ENCODE peak calls at places on chromosomes 2 and 18, in five cellular contexts. U is hepatic stellate cell, E is MG63, L is HS-27A, W is caudate nucleus. V is an unnamed sample.

GRCh38 chr2:226792155-226792871 is 7.3 kb downstream of the IRS1 start:
- DNase-seq in U (no peak), E (no peak), L (no peak), W (no peak), V (no peak)

GRCh38 chr2:98039085-98039756 is 43.5 kb upstream of the TMEM131 start:
- DNase-seq in U (no peak), E (no peak), L (no peak), W (no peak), V (no peak)

GRCh38 chr18:45976581-45977373 is 9.6 kb upstream of the EPG5 start:
- DNase-seq in U (no peak), E (no peak), L (no peak), W (no peak), V (no peak)

GRCh38 chr2:205903549-205904129 is 182.3 kb downstream of the INO80D start:
- DNase-seq in U (no peak), E (no peak), L (no peak), W (no peak), V (no peak)

GRCh38 chr2:75844651-75845050 is 133.9 kb upstream of the GCFC2 start:
- DNase-seq in U (no peak), E (no peak), L (no peak), W (no peak), V (no peak)

GRCh38 chr2:105498281-105498846 is 99.5 kb upstream of the FHL2 start:
- DNase-seq in U (no peak), E (no peak), L (no peak), W (no peak), V (no peak)

GRCh38 chr2:205695460-205695979 is 13.2 kb downstream of the NRP2 start:
- DNase-seq in U (no peak), E (no peak), L (no peak), W (no peak), V (no peak)

GRCh38 chr2:44075536-44075935 is 79.7 kb upstream of the LRPPRC start:
- DNase-seq in U (no peak), E (peak), L (no peak), W (peak), V (peak)

GRCh38 chr2:241126201-241126611 is 23.1 kb downstream of the PASK start:
- DNase-seq in U (no peak), E (no peak), L (no peak), W (no peak), V (no peak)

GRCh38 chr2:17517481-17518211 is 594 bp downstream of the RAD51AP2 start:
- DNase-seq in U (no peak), E (no peak), L (no peak), W (no peak), V (no peak)

GRCh38 chr2:149466635-149467034 is 120.9 kb downstream of the MMADHC start:
- DNase-seq in U (no peak), E (no peak), L (no peak), W (no peak), V (no peak)

GRCh38 chr2:188381614-188382013 is 89.9 kb downstream of the GULP1 start:
- DNase-seq in U (no peak), E (no peak), L (no peak), W (no peak), V (no peak)

GRCh38 chr2:239742377-239742776 is 282.8 kb downstream of the NDUFA10 start:
- DNase-seq in U (no peak), E (no peak), L (no peak), W (no peak), V (no peak)

GRCh38 chr2:120578576-120579352 is 156.9 kb upstream of the GLI2 start:
- DNase-seq in U (no peak), E (no peak), L (no peak), W (no peak), V (no peak)

GRCh38 chr2:8892149-8892548 is 54.7 kb upstream of the KIDINS220 start:
- DNase-seq in U (no peak), E (no peak), L (no peak), W (no peak), V (no peak)

GRCh38 chr2:54945401-54946219 is 104.6 kb downstream of the RTN4 start:
- DNase-seq in U (no peak), E (peak), L (no peak), W (peak), V (peak)

GRCh38 chr18:39453356-39453755 is 1887.8 kb upstream of the CELF4 start:
- DNase-seq in U (no peak), E (no peak), L (no peak), W (no peak), V (no peak)

GRCh38 chr2:112229365-112229764 is 25.5 kb downstream of the ZC3H8 start:
- DNase-seq in U (no peak), E (peak), L (no peak), W (no peak), V (no peak)

GRCh38 chr2:129877795-129878775 is 101.4 kb upstream of the RAB6C start:
- DNase-seq in U (peak), E (no peak), L (no peak), W (peak), V (peak)

GRCh38 chr2:240988146-240988545 is 10.3 kb upstream of the SNED1 start:
- DNase-seq in U (no peak), E (no peak), L (no peak), W (no peak), V (no peak)

GRCh38 chr2:190511104-190511503 is 23.4 kb downstream of the NEMP2 start:
- DNase-seq in U (no peak), E (no peak), L (no peak), W (no peak), V (no peak)

GRCh38 chr2:105576440-105577241 is 168.1 kb upstream of the NCK2 start:
- DNase-seq in U (peak), E (peak), L (no peak), W (no peak), V (no peak)

GRCh38 chr2:16629770-16630169 is 35.9 kb downstream of the CYRIA start:
- DNase-seq in U (no peak), E (no peak), L (no peak), W (no peak), V (no peak)

GRCh38 chr2:213451542-213452256 is 167.4 kb downstream of the SPAG16 start:
- DNase-seq in U (no peak), E (no peak), L (no peak), W (no peak), V (no peak)

GRCh38 chr2:121350884-121351283 is 65.9 kb upstream of the TFCP2L1 start:
- DNase-seq in U (no peak), E (no peak), L (no peak), W (no peak), V (no peak)

V was measured in amygdala.